ENCODE peak calls at places on chromosomes 4 and X, in six cellular contexts. B, K, E, U, S and T are unnamed samples.

GRCh38 chr4:99915449-99915848 is 21.2 kb upstream of the LAMTOR3 start:
- DNase-seq in U (peak; percentile 4), E (no peak), B (no peak), S (no peak), K (no peak), T (no peak)

GRCh38 chr4:1336079-1336478 is 10.9 kb upstream of the UVSSA start:
- DNase-seq in S (no peak), U (peak; percentile 74), E (no peak), B (no peak), K (no peak), T (no peak)

GRCh38 chr4:79232555-79232954 is 93.3 kb downstream of the NAA11 start:
- DNase-seq in B (no peak), U (peak; percentile 48), K (peak; percentile 32), E (no peak), S (no peak), T (no peak)

GRCh38 chr4:122873752-122874151 is 47.1 kb downstream of the FGF2 start:
- DNase-seq in E (no peak), B (peak; percentile 15), U (peak; percentile 74), K (peak; percentile 88), S (no peak), T (no peak)

GRCh38 chr4:20773144-20773997 is 73.1 kb downstream of the PACRGL start:
- DNase-seq in S (peak; percentile 1), E (peak; percentile 69), B (peak; percentile 59), U (peak; percentile 80), K (peak; percentile 10), T (no peak)

GRCh38 chrX:103293118-103293517 is 16.6 kb upstream of the TCEAL5 start:
- DNase-seq in E (no peak), U (no peak), K (no peak), B (no peak), S (no peak), T (no peak)

GRCh38 chr4:140690093-140690492 is 66.1 kb downstream of the TBC1D9 start:
- DNase-seq in S (no peak), K (no peak), U (no peak), E (no peak), B (no peak), T (no peak)

GRCh38 chrX:86806786-86807185 is 658.5 kb downstream of the DACH2 start:
- DNase-seq in B (peak; percentile 0), K (no peak), S (no peak), U (peak; percentile 0), E (peak; percentile 4), T (no peak)

GRCh38 chr4:33649015-33649414 is 2595.3 kb downstream of the ARAP2 start:
- DNase-seq in S (no peak), U (peak; percentile 73), E (peak; percentile 10), K (no peak), B (no peak), T (no peak)

GRCh38 chr4:2395038-2395437 is 23.4 kb downstream of the ZFYVE28 start:
- DNase-seq in U (peak; percentile 74), E (no peak), S (no peak), B (no peak), K (no peak), T (no peak)

GRCh38 chrX:137549846-137550534 is 15.9 kb upstream of the ZIC3 start:
- DNase-seq in B (no peak), S (no peak), E (no peak), U (no peak), K (no peak), T (no peak)

GRCh38 chr4:183185018-183185417 is 86.0 kb downstream of the WWC2 start:
- DNase-seq in S (no peak), B (no peak), E (no peak), K (no peak), U (no peak), T (no peak)

GRCh38 chr4:1417522-1418390 is 11.5 kb upstream of the NKX1-1 start:
- DNase-seq in E (peak; percentile 21), U (no peak), K (no peak), S (no peak), B (no peak), T (peak; percentile 51)

GRCh38 chr4:102663073-102663472 is 97.7 kb downstream of the MANBA start:
- DNase-seq in S (peak; percentile 77), U (peak; percentile 76), E (no peak), B (no peak), K (peak; percentile 28), T (no peak)

GRCh38 chr4:16532240-16532990 is 306.1 kb upstream of the TAPT1 start:
- DNase-seq in B (no peak), E (no peak), S (peak; percentile 86), U (peak; percentile 87), K (no peak), T (no peak)

GRCh38 chr4:88526221-88526815 is 2.7 kb upstream of the PYURF start:
- DNase-seq in S (no peak), E (no peak), U (peak; percentile 37), B (peak; percentile 2), K (no peak), T (no peak)

GRCh38 chr4:33357121-33357520 is 2637.0 kb downstream of the PCDH7 start:
- DNase-seq in K (no peak), S (no peak), B (no peak), U (no peak), E (no peak), T (no peak)

GRCh38 chrX:70264784-70265183 is 3.4 kb upstream of the ARR3 start:
- DNase-seq in S (no peak), K (no peak), U (peak; percentile 2), B (no peak), E (no peak), T (no peak)

GRCh38 chr4:116849620-116850019 is 235.8 kb downstream of the TRAM1L1 start:
- DNase-seq in U (no peak), E (no peak), B (no peak), S (no peak), K (no peak), T (no peak)

GRCh38 chrX:2652106-2652505 is 39.0 kb upstream of the CD99 start:
- DNase-seq in B (no peak), K (no peak), E (no peak), U (no peak), S (no peak), T (no peak)

GRCh38 chr4:186881521-186882220 is 158.0 kb upstream of the FAT1 start:
- DNase-seq in S (peak; percentile 50), U (peak; percentile 30), B (no peak), E (no peak), K (peak; percentile 83), T (no peak)

GRCh38 chr4:145679520-145679919 is 426 bp upstream of the C4orf51 start:
- DNase-seq in K (peak; percentile 96), B (peak; percentile 48), U (peak; percentile 86), E (no peak), S (peak; percentile 62), T (no peak)

GRCh38 chr4:475962-476361 is 23.0 kb downstream of the ZNF721 start:
- DNase-seq in K (no peak), B (no peak), E (no peak), S (no peak), U (peak; percentile 10), T (no peak)

GRCh38 chr4:185540040-185540439 is 4.7 kb upstream of the PDLIM3 start:
- DNase-seq in S (no peak), B (no peak), E (no peak), U (no peak), K (no peak), T (no peak)

GRCh38 chr4:153409412-153409811 is 56.7 kb upstream of the TMEM131L start:
- DNase-seq in S (no peak), U (peak; percentile 84), K (no peak), B (no peak), E (no peak), T (no peak)

GRCh38 chr4:142721187-142721586 is 124.9 kb downstream of the INPP4B start:
- DNase-seq in E (no peak), B (no peak), K (no peak), S (no peak), U (peak; percentile 29), T (no peak)

GRCh38 chr4:142715727-142716126 is 130.4 kb downstream of the INPP4B start:
- DNase-seq in E (no peak), K (no peak), U (no peak), B (no peak), S (no peak), T (no peak)

GRCh38 chr4:142718981-142719380 is 127.1 kb downstream of the INPP4B start:
- DNase-seq in S (no peak), K (no peak), B (no peak), U (no peak), E (no peak), T (no peak)

GRCh38 chr4:142719854-142720541 is 126.1 kb downstream of the INPP4B start:
- DNase-seq in S (no peak), K (no peak), E (no peak), U (peak; percentile 66), B (no peak), T (no peak)
- TF ChIP-seq CTCF in S (peak; percentile 54), K (peak; percentile 53), E (peak; percentile 27), U (peak; percentile 54), B (no peak), T (peak; percentile 91)

GRCh38 chr4:56690393-56690971 is 9.4 kb upstream of the HOPX start:
- DNase-seq in U (no peak), E (no peak), S (no peak), B (no peak), K (no peak), T (no peak)
- TF ChIP-seq CTCF in U (no peak), E (no peak), S (no peak), B (no peak), K (no peak), T (no peak)

GRCh38 chrX:36897690-36898089 is 110.5 kb upstream of the FAM47C start:
- DNase-seq in U (no peak), E (no peak), K (no peak), S (no peak), B (no peak), T (no peak)

DNA sequence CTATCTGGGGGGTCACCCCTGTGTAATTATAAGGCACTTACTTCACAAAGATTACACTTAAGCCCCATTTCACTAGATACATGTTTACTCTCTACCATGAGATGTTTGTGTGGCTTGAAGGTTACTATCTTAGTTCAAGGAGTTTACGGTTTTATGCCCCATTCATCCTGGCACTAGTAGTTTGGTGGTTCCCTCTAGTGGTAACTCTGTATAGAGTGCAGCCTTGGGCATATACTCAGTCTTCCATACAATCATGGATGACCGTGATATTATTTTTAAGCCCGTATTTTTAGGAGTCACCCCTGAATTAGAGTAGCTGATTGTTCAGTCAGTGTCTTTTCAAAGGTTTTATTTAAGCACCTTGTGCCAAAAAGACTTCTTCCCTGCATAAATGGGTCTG is 109.9 kb upstream of the FAM47C start:
- DNase-seq in B (no peak), S (no peak), U (peak; percentile 1), K (peak; percentile 2), E (no peak), T (no peak)
- TF ChIP-seq CTCF in B (peak; percentile 42), S (peak; percentile 33), U (peak; percentile 43), K (peak; percentile 69), E (peak; percentile 39), T (peak; percentile 58)

GRCh38 chr4:111605111-111605510 is 540.1 kb upstream of the FAM241A start:
- DNase-seq in E (no peak), K (no peak), B (no peak), S (no peak), U (no peak), T (no peak)

GRCh38 chr4:111601671-111602070 is 543.6 kb upstream of the FAM241A start:
- DNase-seq in E (no peak), B (no peak), U (peak; percentile 43), S (no peak), K (no peak), T (no peak)

DNA sequence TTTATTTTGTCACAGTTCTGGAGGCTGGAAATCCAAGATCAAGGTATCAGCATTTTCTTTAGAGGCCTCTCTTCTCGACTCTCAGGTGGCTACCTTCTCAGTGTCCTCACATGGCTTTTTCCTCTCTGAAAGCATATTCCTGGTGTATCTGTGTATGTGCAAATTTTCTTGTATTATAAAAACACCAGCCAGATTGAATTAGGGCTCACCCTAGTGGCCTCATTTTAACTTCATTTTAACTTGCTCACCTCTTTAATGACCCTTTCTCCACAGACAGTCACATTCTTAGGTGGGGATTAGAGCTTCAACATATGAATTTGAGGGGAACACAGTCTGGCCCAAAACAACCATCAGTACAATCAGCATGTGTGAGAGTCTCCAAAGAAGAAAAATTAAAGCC is 542.4 kb upstream of the FAM241A start:
- DNase-seq in E (no peak), B (no peak), S (no peak), U (peak; percentile 54), K (no peak), T (no peak)
- TF ChIP-seq CTCF in E (no peak), B (no peak), S (peak; percentile 55), U (peak; percentile 20), K (no peak), T (no peak)